ENCODE peak calls at places on chromosome 14, in five cellular contexts. X, N, D, C and K are unnamed samples.

GRCh38 chr14:60537663-60538062 is 28.7 kb downstream of the SIX6 start:
- DNase-seq in D (no peak), N (no peak), C (no peak), X (no peak), K (no peak)

GRCh38 chr14:104741108-104741802 is 11.7 kb upstream of the SIVA1 start:
- DNase-seq in D (no peak), C (no peak), X (no peak), N (no peak), K (no peak)

GRCh38 chr14:72736791-72737559 is 156.9 kb downstream of the DPF3 start:
- DNase-seq in C (no peak), D (no peak), N (no peak), X (no peak), K (no peak)

GRCh38 chr14:55438066-55438683 is 2.2 kb downstream of the TBPL2 start:
- DNase-seq in C (no peak), D (peak), N (no peak), X (peak), K (no peak)

GRCh38 chr14:58690801-58691516 is 53.2 kb downstream of the DACT1 start:
- DNase-seq in X (peak), C (no peak), D (no peak), N (no peak), K (no peak)

GRCh38 chr14:29548948-29549370 is 378.7 kb downstream of the PRKD1 start:
- DNase-seq in D (peak), C (no peak), X (peak), N (no peak), K (peak)

GRCh38 chr14:38199076-38199475 is 8.6 kb upstream of the SSTR1 start:
- DNase-seq in N (no peak), D (no peak), C (no peak), X (peak), K (no peak)

GRCh38 chr14:24212924-24213865 is at the start of gene CHMP4A:
- DNase-seq in N (peak), D (peak), C (peak), X (peak), K (peak)

GRCh38 chr14:93332032-93332852 is 594 bp downstream of the BTBD7 start:
- DNase-seq in X (peak), C (no peak), D (peak), N (peak), K (no peak)

GRCh38 chr14:75286313-75286712 is 7.7 kb downstream of the FOS start:
- DNase-seq in X (peak), D (no peak), C (no peak), N (no peak), K (no peak)

GRCh38 chr14:22232486-22232885 is 356.5 kb downstream of the DAD1 start:
- DNase-seq in X (no peak), D (no peak), C (no peak), N (no peak), K (no peak)

GRCh38 chr14:29354446-29354845 is 573.2 kb downstream of the PRKD1 start:
- DNase-seq in X (peak), D (no peak), N (no peak), C (no peak), K (no peak)

GRCh38 chr14:99120147-99121026 is 151.6 kb downstream of the BCL11B start:
- DNase-seq in C (no peak), D (no peak), X (no peak), N (no peak), K (no peak)

GRCh38 chr14:68627868-68628604 is 164.8 kb downstream of the ZFP36L1 start:
- DNase-seq in D (peak), X (peak), N (peak), C (peak), K (no peak)

GRCh38 chr14:34050606-34051005 is 99.7 kb upstream of the EGLN3 start:
- DNase-seq in C (no peak), D (no peak), X (no peak), N (no peak), K (no peak)

GRCh38 chr14:93430319-93430801 is 379 bp upstream of the UNC79 start:
- DNase-seq in X (peak), C (no peak), N (no peak), D (peak), K (peak)

GRCh38 chr14:96078687-96079016 is 39.5 kb downstream of the C14orf132 start:
- DNase-seq in X (no peak), D (no peak), C (no peak), N (no peak), K (no peak)